ENCODE peak calls at places on chromosomes 13 and 19, in eight cellular contexts. G is sigmoid colon, F is thoracic aorta, J is tibial artery, W is body of pancreas, M is esophagus squamous epithelium, Q is SK-N-SH, N is GM23338. D is an unnamed sample.

GRCh38 chr19:36916991-36917390 is 859 bp downstream of the ZNF568 start:
- DNase-seq in G (no peak), F (no peak), J (no peak), W (no peak), M (no peak), Q (peak; percentile 58), N (peak; percentile 20), D (no peak)

GRCh38 chr13:71758823-71759222 is 108.2 kb downstream of the DACH1 start:
- DNase-seq in G (no peak), F (no peak), J (no peak), W (no peak), M (no peak), Q (peak; percentile 11), N (peak; percentile 17), D (no peak)

GRCh38 chr13:49997935-49998334 is 1.1 kb downstream of the TRIM13 start:
- DNase-seq in G (no peak), F (no peak), J (no peak), W (no peak), M (no peak), Q (no peak), N (peak; percentile 54), D (no peak)

GRCh38 chr19:593055-593454 is 3.4 kb downstream of the HCN2 start:
- DNase-seq in G (no peak), F (no peak), J (no peak), W (no peak), M (no peak), Q (no peak), N (no peak), D (no peak)

GRCh38 chr13:79741006-79741405 is 260.1 kb downstream of the NDFIP2 start:
- DNase-seq in G (no peak), F (no peak), J (no peak), W (peak; percentile 50), M (no peak), Q (peak; percentile 46), N (no peak), D (no peak)

GRCh38 chr13:110073982-110074381 is 233.0 kb downstream of the COL4A1 start:
- DNase-seq in G (no peak), F (no peak), J (no peak), W (no peak), M (no peak), Q (no peak), N (peak; percentile 43), D (no peak)

GRCh38 chr13:49657241-49657641 is 28.9 kb downstream of the ARL11 start:
- DNase-seq in G (no peak), F (no peak), J (no peak), W (no peak), M (no peak), Q (no peak), N (no peak), D (no peak)

GRCh38 chr19:55585658-55586339 is 5.2 kb upstream of the ZNF579 start:
- DNase-seq in G (peak; percentile 89), F (no peak), J (no peak), W (peak; percentile 80), M (no peak), Q (peak; percentile 93), N (peak; percentile 90), D (no peak)

GRCh38 chr19:30254789-30255188 is 117.4 kb upstream of the ZNF536 start:
- DNase-seq in G (no peak), F (no peak), J (no peak), W (no peak), M (no peak), Q (no peak), N (no peak), D (no peak)

GRCh38 chr13:67048084-67048792 is 181.9 kb downstream of the PCDH9 start:
- DNase-seq in G (no peak), F (no peak), J (no peak), W (peak; percentile 38), M (no peak), Q (no peak), N (no peak), D (no peak)

GRCh38 chr19:47511681-47512080 is 3.2 kb downstream of the NAPA start:
- DNase-seq in G (no peak), F (no peak), J (no peak), W (peak; percentile 36), M (no peak), Q (no peak), N (no peak), D (no peak)

GRCh38 chr19:45527731-45528130 is 20.5 kb downstream of the VASP start:
- DNase-seq in G (no peak), F (no peak), J (no peak), W (no peak), M (no peak), Q (no peak), N (peak; percentile 64), D (no peak)

GRCh38 chr13:77022341-77022740 is 4.6 kb downstream of the FBXL3 start:
- DNase-seq in G (no peak), F (no peak), J (no peak), W (no peak), M (no peak), Q (no peak), N (no peak), D (no peak)

GRCh38 chr19:4042731-4043082 is 24.0 kb downstream of the ZBTB7A start:
- DNase-seq in G (no peak), F (no peak), J (no peak), W (peak; percentile 76), M (no peak), Q (no peak), N (no peak), D (no peak)

GRCh38 chr19:38559428-38560401 is 58.0 kb downstream of the MAP4K1 start:
- DNase-seq in G (no peak), F (no peak), J (no peak), W (no peak), M (no peak), Q (no peak), N (no peak), D (no peak)

GRCh38 chr13:114120486-114121430 is 11.7 kb downstream of the RASA3 start:
- DNase-seq in G (no peak), F (no peak), J (no peak), W (no peak), M (no peak), Q (peak; percentile 68), N (no peak), D (no peak)

GRCh38 chr13:57724486-57725272 is 93.1 kb downstream of the PCDH17 start:
- DNase-seq in G (no peak), F (no peak), J (no peak), W (no peak), M (no peak), Q (no peak), N (peak; percentile 22), D (no peak)

GRCh38 chr19:10332158-10332964 is 968 bp downstream of the RAVER1 start:
- DNase-seq in G (no peak), F (no peak), J (no peak), W (no peak), M (no peak), Q (no peak), N (no peak), D (no peak)

GRCh38 chr13:90197722-90198121 is 1149.8 kb upstream of the MIR17HG start:
- DNase-seq in G (no peak), F (no peak), J (no peak), W (no peak), M (no peak), Q (no peak), N (no peak), D (no peak)

GRCh38 chr13:107838592-107839161 is 376.7 kb downstream of the LIG4 start:
- DNase-seq in G (no peak), F (no peak), J (no peak), W (no peak), M (no peak), Q (no peak), N (peak; percentile 34), D (no peak)

GRCh38 chr13:46575843-46576242 is 22.9 kb downstream of the LRCH1 start:
- DNase-seq in G (no peak), F (no peak), J (no peak), W (no peak), M (no peak), Q (no peak), N (no peak), D (no peak)

DNA sequence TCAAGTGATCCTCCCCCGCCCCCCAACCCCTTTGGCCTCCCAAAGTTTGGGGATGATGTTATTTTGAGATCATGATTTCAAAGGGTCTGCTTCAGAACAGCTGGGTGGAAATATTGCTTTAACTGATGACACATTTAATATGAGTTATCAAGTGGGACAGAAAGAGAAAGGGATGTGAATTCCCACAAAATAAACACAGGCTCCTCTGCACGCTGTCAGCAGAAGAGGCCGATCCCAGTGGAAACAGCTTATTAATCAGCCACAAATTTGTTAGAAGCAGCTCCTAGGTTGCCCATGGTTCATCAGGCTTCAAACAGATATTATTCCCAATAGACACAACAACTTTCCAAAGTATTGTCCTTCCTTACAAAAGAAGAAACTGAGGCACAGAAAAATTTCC is 4.7 kb downstream of the DCLK1 start:
- DNase-seq in G (no peak), F (no peak), J (no peak), W (no peak), M (no peak), Q (no peak), N (no peak), D (no peak)
- TF ChIP-seq CTCF in G (no peak), F (no peak), J (no peak), W (no peak), M (no peak), Q (no peak), N (no peak), D (no peak)

DNA sequence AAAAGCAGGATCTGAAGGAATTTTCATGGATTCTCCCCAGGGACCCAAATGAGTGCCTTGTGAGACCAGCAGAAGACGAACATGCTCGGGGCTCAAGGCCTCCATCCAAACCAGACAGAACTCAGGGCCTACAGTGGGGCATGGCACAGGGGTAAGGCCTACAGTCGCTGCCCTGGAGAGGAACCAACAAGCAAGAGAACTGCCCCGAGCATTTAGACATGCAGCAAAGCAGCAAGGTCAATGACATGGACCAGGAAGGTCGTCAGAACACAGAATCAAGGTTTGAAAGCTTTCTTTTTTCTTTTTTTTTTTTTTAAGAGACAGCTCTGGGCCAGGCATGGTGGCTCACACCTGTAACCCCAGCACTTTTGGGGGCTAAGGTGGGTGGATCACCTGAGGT is 17.3 kb downstream of the EPS15L1 start:
- DNase-seq in G (no peak), F (no peak), J (no peak), W (no peak), M (no peak), Q (no peak), N (no peak), D (no peak)
- TF ChIP-seq CTCF in G (no peak), F (no peak), J (no peak), W (no peak), M (no peak), Q (no peak), N (no peak), D (no peak)

GRCh38 chr13:27283906-27284523 is 13.4 kb downstream of the RASL11A start:
- DNase-seq in G (no peak), F (no peak), J (peak; percentile 37), W (peak; percentile 50), M (no peak), Q (peak; percentile 28), N (no peak), D (no peak)
- TF ChIP-seq CTCF in G (no peak), F (peak; percentile 36), J (peak; percentile 41), W (peak; percentile 48), M (no peak), Q (peak; percentile 51), N (peak; percentile 15), D (peak; percentile 43)

DNA sequence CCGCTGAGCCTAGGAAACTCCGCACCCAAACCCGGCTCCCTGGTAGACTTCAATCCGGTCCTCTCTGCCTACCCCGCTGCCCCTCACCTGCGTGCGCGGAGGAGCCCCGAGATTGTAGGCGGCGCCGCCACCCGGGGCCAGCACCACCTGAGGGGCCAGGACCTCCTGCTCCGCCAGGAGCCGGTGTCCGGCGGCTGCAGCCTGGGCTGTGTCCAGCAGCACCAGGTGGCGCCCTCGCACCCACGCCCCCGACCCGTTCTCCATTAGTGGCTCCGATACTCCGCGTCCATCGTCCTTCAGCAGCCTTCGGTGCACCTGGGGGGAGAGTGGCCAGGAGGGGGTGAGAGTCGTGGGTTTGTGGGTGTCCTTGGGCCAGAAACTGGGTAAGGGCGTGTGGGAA is 18.5 kb downstream of the MAN2B1 start:
- DNase-seq in G (no peak), F (no peak), J (no peak), W (peak; percentile 26), M (no peak), Q (peak; percentile 85), N (peak; percentile 67), D (no peak)
- TF ChIP-seq CTCF in G (no peak), F (no peak), J (no peak), W (peak; percentile 33), M (no peak), Q (peak; percentile 36), N (peak; percentile 54), D (peak; percentile 29)

D was measured in CD14-positive monocyte.